ENCODE peak calls at places on chromosomes 4 and X, in six cellular contexts. One of them, this sample, is unnamed.

GRCh38 chr4:2343476-2343875 is 75.0 kb downstream of the ZFYVE28 start:
- DNase-seq in mammary epithelial cell: no peak
- DNase-seq in RWPE2: no peak
- DNase-seq in psoas muscle: no peak
- DNase-seq in fibroblast of the aortic adventitia: no peak
- DNase-seq in nephron progenitor cell: no peak
- DNase-seq in this sample: no peak

GRCh38 chr4:139786494-139787354 is 121.1 kb downstream of the MGST2 start:
- DNase-seq in mammary epithelial cell: no peak
- DNase-seq in RWPE2: no peak
- DNase-seq in fibroblast of the aortic adventitia: no peak
- DNase-seq in psoas muscle: no peak
- DNase-seq in nephron progenitor cell: no peak
- DNase-seq in this sample: no peak

GRCh38 chrX:135327299-135327698 is 18.0 kb downstream of the ETDC start:
- DNase-seq in RWPE2: no peak
- DNase-seq in psoas muscle: no peak
- DNase-seq in nephron progenitor cell: no peak
- DNase-seq in mammary epithelial cell: peak; percentile 75
- DNase-seq in fibroblast of the aortic adventitia: peak; percentile 96
- DNase-seq in this sample: no peak

GRCh38 chr4:166174717-166175510 is 301.9 kb downstream of the TLL1 start:
- DNase-seq in fibroblast of the aortic adventitia: no peak
- DNase-seq in psoas muscle: no peak
- DNase-seq in nephron progenitor cell: no peak
- DNase-seq in RWPE2: no peak
- DNase-seq in mammary epithelial cell: peak; percentile 37
- DNase-seq in this sample: no peak

GRCh38 chr4:41977709-41978108 is 3.8 kb upstream of the DCAF4L1 start:
- DNase-seq in fibroblast of the aortic adventitia: no peak
- DNase-seq in nephron progenitor cell: no peak
- DNase-seq in RWPE2: no peak
- DNase-seq in mammary epithelial cell: no peak
- DNase-seq in psoas muscle: no peak
- DNase-seq in this sample: no peak

GRCh38 chr4:149296503-149296902 is 519.1 kb downstream of the IQCM start:
- DNase-seq in mammary epithelial cell: no peak
- DNase-seq in psoas muscle: no peak
- DNase-seq in RWPE2: no peak
- DNase-seq in nephron progenitor cell: no peak
- DNase-seq in fibroblast of the aortic adventitia: no peak
- DNase-seq in this sample: no peak

GRCh38 chr4:152024881-152025280 is 264.1 kb upstream of the GATB start:
- DNase-seq in nephron progenitor cell: no peak
- DNase-seq in fibroblast of the aortic adventitia: no peak
- DNase-seq in RWPE2: no peak
- DNase-seq in psoas muscle: no peak
- DNase-seq in mammary epithelial cell: no peak
- DNase-seq in this sample: no peak

GRCh38 chr4:187603093-187603395 is 392.5 kb upstream of the ZFP42 start:
- DNase-seq in psoas muscle: no peak
- DNase-seq in fibroblast of the aortic adventitia: peak; percentile 10
- DNase-seq in mammary epithelial cell: no peak
- DNase-seq in RWPE2: no peak
- DNase-seq in nephron progenitor cell: no peak
- DNase-seq in this sample: no peak

GRCh38 chrX:138794285-138794684 is 82.8 kb upstream of the FGF13 start:
- DNase-seq in fibroblast of the aortic adventitia: no peak
- DNase-seq in RWPE2: no peak
- DNase-seq in mammary epithelial cell: no peak
- DNase-seq in nephron progenitor cell: no peak
- DNase-seq in psoas muscle: no peak
- DNase-seq in this sample: no peak

GRCh38 chr4:15234101-15234500 is 193.7 kb upstream of the C1QTNF7 start:
- DNase-seq in psoas muscle: no peak
- DNase-seq in RWPE2: no peak
- DNase-seq in mammary epithelial cell: peak; percentile 44
- DNase-seq in nephron progenitor cell: no peak
- DNase-seq in fibroblast of the aortic adventitia: peak; percentile 50
- DNase-seq in this sample: no peak

GRCh38 chr4:79917246-79917645 is 155.8 kb downstream of the ANTXR2 start:
- DNase-seq in nephron progenitor cell: peak; percentile 24
- DNase-seq in RWPE2: no peak
- DNase-seq in fibroblast of the aortic adventitia: peak; percentile 62
- DNase-seq in mammary epithelial cell: peak; percentile 32
- DNase-seq in psoas muscle: peak; percentile 44
- DNase-seq in this sample: no peak

GRCh38 chr4:145619639-145619996 is 433 bp downstream of the MMAA start:
- DNase-seq in RWPE2: no peak
- DNase-seq in fibroblast of the aortic adventitia: peak; percentile 65
- DNase-seq in mammary epithelial cell: peak; percentile 60
- DNase-seq in nephron progenitor cell: no peak
- DNase-seq in psoas muscle: peak; percentile 56
- DNase-seq in this sample: no peak

GRCh38 chr4:2480649-2481048 is 11.7 kb downstream of the RNF4 start:
- DNase-seq in mammary epithelial cell: no peak
- DNase-seq in psoas muscle: no peak
- DNase-seq in RWPE2: no peak
- DNase-seq in fibroblast of the aortic adventitia: no peak
- DNase-seq in nephron progenitor cell: no peak
- DNase-seq in this sample: no peak

GRCh38 chrX:153473126-153473525 is 2.8 kb upstream of the HAUS7 start:
- DNase-seq in mammary epithelial cell: no peak
- DNase-seq in nephron progenitor cell: no peak
- DNase-seq in psoas muscle: no peak
- DNase-seq in fibroblast of the aortic adventitia: no peak
- DNase-seq in RWPE2: no peak
- DNase-seq in this sample: no peak

GRCh38 chr4:128560754-128561495 is 248.6 kb upstream of the JADE1 start:
- DNase-seq in mammary epithelial cell: no peak
- DNase-seq in nephron progenitor cell: no peak
- DNase-seq in fibroblast of the aortic adventitia: no peak
- DNase-seq in psoas muscle: no peak
- DNase-seq in RWPE2: no peak
- DNase-seq in this sample: no peak

GRCh38 chr4:1194028-1194900 is 21.9 kb upstream of the SPON2 start:
- DNase-seq in mammary epithelial cell: no peak
- DNase-seq in psoas muscle: peak; percentile 87
- DNase-seq in fibroblast of the aortic adventitia: peak; percentile 50
- DNase-seq in nephron progenitor cell: no peak
- DNase-seq in RWPE2: peak; percentile 53
- DNase-seq in this sample: no peak
- TF ChIP-seq CTCF in mammary epithelial cell: no peak
- TF ChIP-seq CTCF in psoas muscle: peak; percentile 20
- TF ChIP-seq CTCF in fibroblast of the aortic adventitia: no peak
- TF ChIP-seq CTCF in nephron progenitor cell: no peak
- TF ChIP-seq CTCF in RWPE2: no peak
- TF ChIP-seq CTCF in this sample: no peak

GRCh38 chrX:41470706-41471105 is 23.6 kb downstream of the NYX start:
- DNase-seq in RWPE2: no peak
- DNase-seq in nephron progenitor cell: no peak
- DNase-seq in psoas muscle: no peak
- DNase-seq in fibroblast of the aortic adventitia: no peak
- DNase-seq in mammary epithelial cell: no peak
- DNase-seq in this sample: no peak
- TF ChIP-seq CTCF in RWPE2: no peak
- TF ChIP-seq CTCF in nephron progenitor cell: no peak
- TF ChIP-seq CTCF in psoas muscle: no peak
- TF ChIP-seq CTCF in fibroblast of the aortic adventitia: no peak
- TF ChIP-seq CTCF in mammary epithelial cell: no peak
- TF ChIP-seq CTCF in this sample: no peak

DNA sequence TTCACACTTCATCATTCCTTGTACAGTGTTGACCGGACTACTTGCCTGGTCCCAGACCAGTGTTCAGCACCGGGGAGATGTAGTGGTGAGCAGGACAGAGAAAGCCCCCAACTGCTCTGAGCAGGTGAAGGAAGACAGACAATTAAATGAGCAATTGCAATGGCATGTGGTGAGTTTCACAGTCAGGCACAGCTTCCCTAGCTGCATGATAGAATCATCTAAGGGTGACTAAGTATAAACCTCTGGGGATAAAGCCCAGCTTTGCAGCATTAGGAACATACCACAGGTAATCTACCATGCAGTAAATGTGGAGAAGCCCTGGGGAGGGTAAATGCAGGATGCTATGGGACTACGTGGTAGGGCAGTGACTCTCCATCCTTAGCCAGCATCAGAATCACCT is 47.8 kb downstream of the TMA16 start:
- DNase-seq in psoas muscle: no peak
- DNase-seq in nephron progenitor cell: no peak
- DNase-seq in fibroblast of the aortic adventitia: peak; percentile 20
- DNase-seq in RWPE2: no peak
- DNase-seq in mammary epithelial cell: peak; percentile 76
- DNase-seq in this sample: no peak
- TF ChIP-seq CTCF in psoas muscle: no peak
- TF ChIP-seq CTCF in nephron progenitor cell: no peak
- TF ChIP-seq CTCF in fibroblast of the aortic adventitia: no peak
- TF ChIP-seq CTCF in RWPE2: no peak
- TF ChIP-seq CTCF in mammary epithelial cell: no peak
- TF ChIP-seq CTCF in this sample: no peak

DNA sequence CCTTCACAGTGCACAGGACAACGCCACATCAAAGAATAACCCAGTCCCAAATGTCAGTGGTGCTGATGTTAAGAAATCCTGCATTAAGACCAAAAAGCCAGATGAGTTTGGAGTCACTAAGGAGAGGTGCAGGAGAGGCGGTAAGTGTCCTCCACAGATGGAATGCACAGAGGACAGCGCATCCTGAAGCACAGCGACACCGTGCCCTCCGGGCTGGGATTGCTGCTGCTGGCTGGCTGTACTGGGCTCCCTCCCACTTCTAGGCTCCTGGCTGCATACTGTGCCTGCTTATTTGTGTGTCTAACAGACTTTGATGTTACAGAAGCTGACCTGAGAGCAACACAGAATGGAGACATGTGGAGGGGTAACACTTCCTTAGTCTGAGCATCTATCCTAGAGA is 325.6 kb upstream of the BOD1L1 start:
- DNase-seq in mammary epithelial cell: no peak
- DNase-seq in fibroblast of the aortic adventitia: no peak
- DNase-seq in nephron progenitor cell: no peak
- DNase-seq in psoas muscle: no peak
- DNase-seq in RWPE2: no peak
- DNase-seq in this sample: no peak
- TF ChIP-seq CTCF in mammary epithelial cell: peak; percentile 10
- TF ChIP-seq CTCF in fibroblast of the aortic adventitia: no peak
- TF ChIP-seq CTCF in nephron progenitor cell: no peak
- TF ChIP-seq CTCF in psoas muscle: no peak
- TF ChIP-seq CTCF in RWPE2: no peak
- TF ChIP-seq CTCF in this sample: no peak